ENCODE peak calls at places on chromosomes 16 and 17, in six cellular contexts. M is ACHN; R is fibroblast of pulmonary artery; U is stimulated activated CD4-positive, alpha-beta T cell treated with anti-CD3 and anti-CD28 coated beads, Interleukin-1b, Interleukin-23, amount 100 ng/mL, for 4 hours; K is NCI-H82; W is activated T-helper 2 cell treated with anti-CD3 and anti-CD28 coated beads, Interferon-gamma antibody, Interleukin-2, Interleukin-4, amounts not matched to agents 10 μg/mL and 5 μg/mL and 100 μg/mL, durations not matched to agents 14 hours and 24 hours and 36 hours. O is an unnamed sample.

GRCh38 chr16:81645925-81646324 is 133.2 kb upstream of the PLCG2 start:
- DNase-seq in R (no peak), W (no peak), K (no peak), M (no peak), U (no peak), O (no peak)

GRCh38 chr17:32786169-32786568 is 90.8 kb downstream of the MYO1D start:
- DNase-seq in W (no peak), U (no peak), K (no peak), M (no peak), R (no peak), O (no peak)

GRCh38 chr16:73302942-73303341 is 255.0 kb upstream of the ZFHX3 start:
- DNase-seq in W (no peak), K (no peak), M (no peak), R (no peak), U (no peak), O (no peak)

GRCh38 chr17:4479982-4480751 is 18.5 kb upstream of the SPNS2 start:
- DNase-seq in U (no peak), K (no peak), W (no peak), M (peak), R (no peak), O (no peak)

GRCh38 chr17:74513987-74514631 is 17.2 kb downstream of the CD300LB start:
- DNase-seq in U (no peak), R (peak), W (peak), K (peak), M (peak), O (peak)

GRCh38 chr17:39461911-39462641 is 790 bp downstream of the CDK12 start:
- DNase-seq in U (peak), K (peak), R (no peak), M (peak), W (no peak), O (no peak)

GRCh38 chr17:81517339-81518112 is 4.9 kb upstream of the ACTG1 start:
- DNase-seq in K (peak), M (no peak), U (no peak), R (no peak), W (no peak), O (no peak)

GRCh38 chr16:83606486-83607030 is 201.2 kb upstream of the HSBP1 start:
- DNase-seq in U (no peak), W (no peak), M (peak), R (no peak), K (no peak), O (no peak)

O was measured in LoVo.